ENCODE peak calls at places on chromosomes 16 and 17, in six cellular contexts. L, N, Y, I, V and K are unnamed samples.

GRCh38 chr17:1797323-1797722 is 32.4 kb downstream of the SMYD4 start:
- DNase-seq in L (no peak), N (no peak), Y (no peak), I (peak; percentile 46), V (no peak), K (no peak)

GRCh38 chr16:83847371-83848225 is 39.8 kb downstream of the HSBP1 start:
- DNase-seq in L (no peak), N (no peak), Y (no peak), I (no peak), V (no peak), K (no peak)

GRCh38 chr16:75372236-75372856 is 61.0 kb downstream of the CFDP1 start:
- DNase-seq in L (no peak), N (no peak), Y (no peak), I (no peak), V (no peak), K (no peak)

GRCh38 chr16:55418586-55418985 is 60.4 kb upstream of the MMP2 start:
- DNase-seq in L (no peak), N (no peak), Y (no peak), I (peak; percentile 66), V (no peak), K (no peak)

GRCh38 chr17:73744411-73744810 is 100.2 kb upstream of the SDK2 start:
- DNase-seq in L (no peak), N (no peak), Y (no peak), I (peak; percentile 13), V (no peak), K (no peak)

GRCh38 chr17:51152766-51153209 is 571 bp upstream of the NME1 start:
- DNase-seq in L (no peak), N (no peak), Y (no peak), I (no peak), V (no peak), K (no peak)

GRCh38 chr17:71117461-71117860 is 948.1 kb downstream of the KCNJ2 start:
- DNase-seq in L (no peak), N (no peak), Y (no peak), I (no peak), V (no peak), K (no peak)

GRCh38 chr17:78315355-78316114 is 44.3 kb downstream of the SOCS3 start:
- DNase-seq in L (peak; percentile 62), N (peak; percentile 86), Y (peak; percentile 76), I (no peak), V (peak; percentile 96), K (peak; percentile 96)

GRCh38 chr16:88653606-88654362 is 2.9 kb upstream of the CYBA start:
- DNase-seq in L (no peak), N (no peak), Y (no peak), I (no peak), V (no peak), K (peak; percentile 38)

GRCh38 chr16:77540656-77541055 is 105.8 kb upstream of the ADAMTS18 start:
- DNase-seq in L (no peak), N (no peak), Y (no peak), I (no peak), V (peak; percentile 92), K (no peak)

GRCh38 chr17:16417896-16418683 is 2.7 kb downstream of the TRPV2 start:
- DNase-seq in L (no peak), N (no peak), Y (no peak), I (no peak), V (peak; percentile 43), K (no peak)

GRCh38 chr17:6534846-6535514 is 21.4 kb downstream of the PITPNM3 start:
- DNase-seq in L (no peak), N (no peak), Y (no peak), I (no peak), V (no peak), K (peak; percentile 54)

GRCh38 chr17:65799454-65799853 is 238.0 kb upstream of the AXIN2 start:
- DNase-seq in L (no peak), N (no peak), Y (no peak), I (no peak), V (no peak), K (no peak)

GRCh38 chr17:76208120-76208519 is 32.2 kb downstream of the RNF157 start:
- DNase-seq in L (no peak), N (no peak), Y (no peak), I (no peak), V (no peak), K (no peak)

GRCh38 chr17:31433091-31433790 is 41.8 kb downstream of the RAB11FIP4 start:
- DNase-seq in L (no peak), N (no peak), Y (no peak), I (no peak), V (no peak), K (no peak)

GRCh38 chr17:28747046-28747691 is 3.4 kb downstream of the TRAF4 start:
- DNase-seq in L (no peak), N (no peak), Y (peak; percentile 85), I (no peak), V (no peak), K (peak; percentile 69)

GRCh38 chr17:18191967-18192366 is 8.3 kb downstream of the ALKBH5 start:
- DNase-seq in L (no peak), N (no peak), Y (no peak), I (no peak), V (peak; percentile 20), K (no peak)

GRCh38 chr16:6571044-6571443 is 761.6 kb upstream of the RBFOX1 start:
- DNase-seq in L (no peak), N (no peak), Y (no peak), I (no peak), V (no peak), K (no peak)

GRCh38 chr16:59699786-59700185 is 965.7 kb upstream of the GOT2 start:
- DNase-seq in L (no peak), N (no peak), Y (no peak), I (no peak), V (no peak), K (no peak)

GRCh38 chr16:57734308-57734924 is 1.2 kb upstream of the KATNB1 start:
- DNase-seq in L (no peak), N (no peak), Y (no peak), I (no peak), V (no peak), K (no peak)

GRCh38 chr17:31627960-31628359 is 231.1 kb downstream of the COPRS start:
- DNase-seq in L (no peak), N (no peak), Y (no peak), I (no peak), V (no peak), K (no peak)

GRCh38 chr16:28933176-28933575 is 1.4 kb downstream of the CD19 start:
- DNase-seq in L (no peak), N (no peak), Y (no peak), I (no peak), V (no peak), K (no peak)

GRCh38 chr16:55039511-55039910 is 108.8 kb downstream of the IRX5 start:
- DNase-seq in L (no peak), N (no peak), Y (no peak), I (no peak), V (no peak), K (no peak)

GRCh38 chr16:939941-940340 is 30.8 kb downstream of the LMF1 start:
- DNase-seq in L (no peak), N (no peak), Y (no peak), I (no peak), V (no peak), K (peak; percentile 61)

GRCh38 chr16:937723-938122 is 33.1 kb downstream of the LMF1 start:
- DNase-seq in L (no peak), N (no peak), Y (no peak), I (no peak), V (no peak), K (peak; percentile 14)

GRCh38 chr16:939311-939710 is 31.5 kb downstream of the LMF1 start:
- DNase-seq in L (no peak), N (no peak), Y (no peak), I (no peak), V (no peak), K (no peak)

GRCh38 chr16:937311-937710 is 33.5 kb downstream of the LMF1 start:
- DNase-seq in L (no peak), N (no peak), Y (no peak), I (no peak), V (no peak), K (peak; percentile 52)

DNA sequence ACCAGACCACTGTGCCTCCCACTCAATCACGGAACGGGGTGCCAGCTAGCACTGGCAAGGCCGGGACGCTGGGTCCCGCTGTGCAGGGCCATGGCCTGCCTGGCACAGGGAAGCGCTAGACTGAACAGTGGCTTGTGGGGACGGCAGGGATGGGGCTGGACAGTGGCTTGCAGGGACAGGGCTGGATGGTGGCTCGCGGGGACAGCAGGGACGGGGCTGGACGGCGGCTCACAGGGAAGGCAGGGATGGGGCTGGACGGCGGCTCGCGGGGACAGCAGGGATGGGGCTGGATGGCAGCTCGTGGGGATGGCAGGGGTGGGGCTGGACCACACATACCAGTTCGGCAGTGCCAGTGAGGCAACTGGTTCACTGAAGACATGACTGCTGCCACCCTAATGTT is 32.6 kb downstream of the LMF1 start:
- DNase-seq in L (no peak), N (no peak), Y (no peak), I (no peak), V (no peak), K (no peak)
- H3K36me3 ChIP-seq in L (no peaks in the 10 kb centered on the region), N (peaks cover 4% of the 10 kb centered on the region), Y (peaks cover 32% of the 10 kb centered on the region), I (peaks cover 1% of the 10 kb centered on the region), V (peaks cover 18% of the 10 kb centered on the region), K (no peaks in the 10 kb centered on the region)

DNA sequence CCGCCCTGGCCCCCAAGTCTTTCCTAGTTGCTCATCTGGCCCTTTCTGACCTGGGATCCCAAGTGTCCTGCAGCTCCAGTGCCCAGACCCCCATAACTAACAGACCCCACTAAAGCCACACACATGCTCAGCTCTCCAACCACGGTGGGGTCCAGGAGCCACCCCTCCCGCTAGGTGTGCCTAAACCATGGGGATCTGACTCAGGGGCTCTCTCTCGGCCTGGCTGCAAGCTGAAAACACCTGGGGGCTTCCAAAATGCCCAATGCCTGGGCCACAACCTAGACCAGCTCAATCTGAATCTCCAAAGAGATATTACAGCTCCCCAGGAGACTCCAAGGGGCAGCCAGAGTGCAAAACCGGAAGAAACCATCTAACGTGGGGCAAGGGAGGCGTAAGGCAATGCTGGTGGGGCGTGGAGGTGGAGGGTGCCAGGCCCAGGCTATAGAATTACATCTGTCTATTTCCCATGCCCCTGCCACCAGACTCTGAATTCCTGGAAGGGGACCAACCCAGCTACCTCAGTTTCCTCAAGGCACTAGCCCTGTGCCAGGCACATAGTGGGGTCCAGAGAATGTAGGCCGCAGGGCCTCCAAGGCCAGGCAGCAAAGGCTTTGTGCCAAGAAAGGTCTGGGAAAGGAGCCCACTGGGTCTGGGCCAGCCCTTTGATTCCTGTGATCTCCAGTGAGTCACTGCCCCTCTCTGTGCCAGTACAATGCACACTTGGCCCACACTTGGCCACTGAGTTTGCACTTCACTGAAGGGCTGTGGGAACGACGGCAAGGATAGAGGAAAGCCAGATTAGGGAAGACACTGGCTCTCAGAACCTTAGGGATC is 3.3 kb downstream of the CD2BP2 start:
- DNase-seq in L (peak; percentile 77), N (peak; percentile 80), Y (peak; percentile 71), I (no peak), V (no peak), K (peak; percentile 95)
- H3K4me3 ChIP-seq in L (no peak overlapping the region), N (no peak overlapping the region), Y (no peak overlapping the region), I (no peak overlapping the region), V (peak overlapping the region; percentile 23), K (no peak overlapping the region)

GRCh38 chr17:43834106-43834505 is 1.2 kb upstream of the MPP3 start:
- DNase-seq in L (no peak), N (peak; percentile 67), Y (no peak), I (no peak), V (no peak), K (no peak)
- H3K27me3 ChIP-seq in L (no peaks in the 10 kb centered on the region), N (no peaks in the 10 kb centered on the region), Y (peaks cover 2% of the 10 kb centered on the region), I (no peaks in the 10 kb centered on the region), V (no peaks in the 10 kb centered on the region), K (no peaks in the 10 kb centered on the region)

DNA sequence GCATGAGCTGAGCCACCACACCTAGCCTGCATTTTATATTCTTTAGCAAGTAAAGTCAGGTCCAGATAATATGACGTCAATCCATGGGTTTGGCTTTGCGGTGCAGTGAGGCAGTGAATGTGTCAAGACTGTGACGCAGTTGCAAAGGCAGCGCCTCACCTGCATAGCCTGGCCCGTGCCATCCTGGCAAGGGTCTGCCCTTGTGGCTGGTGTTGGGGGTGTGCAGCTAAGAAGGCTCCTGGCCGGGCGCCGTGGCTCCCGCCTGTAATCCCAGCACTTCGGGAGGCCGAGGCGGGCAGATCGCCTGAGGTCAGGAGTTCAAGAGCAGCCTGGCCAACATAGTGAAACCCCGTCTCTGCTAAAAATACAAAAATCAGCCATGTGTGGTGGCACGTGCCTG is 7.0 kb downstream of the PDF start:
- DNase-seq in L (no peak), N (no peak), Y (no peak), I (no peak), V (no peak), K (peak; percentile 51)
- H3K36me3 ChIP-seq in L (peaks cover 53% of the 10 kb centered on the region), N (peaks cover 9% of the 10 kb centered on the region), Y (peaks cover 100% of the 10 kb centered on the region), I (peaks cover 55% of the 10 kb centered on the region), V (peaks cover 82% of the 10 kb centered on the region), K (peaks cover 24% of the 10 kb centered on the region)